ENCODE peak calls at places on chromosomes 4 and X, in four cellular contexts. One of them, this sample, is unnamed. For H3K36me3 and H3K27me3, the result is how much of the 10 kb centered on the place peaks cover.

GRCh38 chrX:118420462-118420861 is 74.6 kb downstream of the WDR44 start:
- DNase-seq in ovary: no peak
- DNase-seq in neuronal stem cell: no peak
- DNase-seq in HCT116: no peak
- DNase-seq in this sample: no peak

GRCh38 chr4:118343501-118343900 is 9.3 kb downstream of the PRSS12 start:
- DNase-seq in HCT116: no peak
- DNase-seq in ovary: no peak
- DNase-seq in neuronal stem cell: no peak
- DNase-seq in this sample: no peak

GRCh38 chr4:70575964-70576363 is 16.1 kb upstream of the AMBN start:
- DNase-seq in ovary: no peak
- DNase-seq in HCT116: no peak
- DNase-seq in neuronal stem cell: no peak
- DNase-seq in this sample: no peak

GRCh38 chr4:119598521-119598920 is 30.1 kb downstream of the PDE5A start:
- DNase-seq in neuronal stem cell: no peak
- DNase-seq in HCT116: no peak
- DNase-seq in ovary: no peak
- DNase-seq in this sample: no peak

GRCh38 chr4:164803702-164804101 is 49.8 kb downstream of the SMIM31 start:
- DNase-seq in HCT116: no peak
- DNase-seq in ovary: no peak
- DNase-seq in neuronal stem cell: no peak
- DNase-seq in this sample: no peak

GRCh38 chr4:84171871-84172270 is 327.2 kb downstream of the NKX6-1 start:
- DNase-seq in ovary: no peak
- DNase-seq in neuronal stem cell: no peak
- DNase-seq in HCT116: no peak
- DNase-seq in this sample: no peak

GRCh38 chr4:97662133-97662532 is 481.1 kb downstream of the STPG2 start:
- DNase-seq in HCT116: no peak
- DNase-seq in neuronal stem cell: no peak
- DNase-seq in ovary: no peak
- DNase-seq in this sample: no peak

GRCh38 chrX:32868524-32868895 is 342.8 kb downstream of the DMD start:
- DNase-seq in ovary: no peak
- DNase-seq in neuronal stem cell: no peak
- DNase-seq in HCT116: no peak
- DNase-seq in this sample: no peak

GRCh38 chrX:45775462-45775861 is 574.8 kb upstream of the DIPK2B start:
- DNase-seq in neuronal stem cell: no peak
- DNase-seq in ovary: no peak
- DNase-seq in HCT116: no peak
- DNase-seq in this sample: no peak

GRCh38 chr4:139129206-139129605 is 47.8 kb downstream of the ELF2 start:
- DNase-seq in HCT116: no peak
- DNase-seq in ovary: no peak
- DNase-seq in neuronal stem cell: no peak
- DNase-seq in this sample: no peak

GRCh38 chr4:153060191-153060590 is 124.1 kb downstream of the FHDC1 start:
- DNase-seq in neuronal stem cell: no peak
- DNase-seq in ovary: no peak
- DNase-seq in HCT116: no peak
- DNase-seq in this sample: no peak

GRCh38 chr4:107721436-107722090 is 1.5 kb upstream of the PAPSS1 start:
- DNase-seq in ovary: peak
- DNase-seq in neuronal stem cell: no peak
- DNase-seq in HCT116: no peak
- DNase-seq in this sample: peak

GRCh38 chr4:109945056-109945455 is 32.4 kb downstream of the EGF start:
- DNase-seq in HCT116: no peak
- DNase-seq in ovary: no peak
- DNase-seq in neuronal stem cell: no peak
- DNase-seq in this sample: no peak

GRCh38 chrX:120791013-120791643 is 84.5 kb downstream of the CT47B1 start:
- DNase-seq in HCT116: peak
- DNase-seq in neuronal stem cell: no peak
- DNase-seq in ovary: peak
- DNase-seq in this sample: no peak

GRCh38 chr4:8191136-8191747 is 7.8 kb upstream of the SH3TC1 start:
- DNase-seq in neuronal stem cell: no peak
- DNase-seq in ovary: peak
- DNase-seq in HCT116: peak
- DNase-seq in this sample: no peak

GRCh38 chr4:3128976-3129375 is 54.5 kb downstream of the HTT start:
- DNase-seq in HCT116: no peak
- DNase-seq in neuronal stem cell: no peak
- DNase-seq in ovary: no peak
- DNase-seq in this sample: no peak

GRCh38 chr4:76663794-76664193 is 228.8 kb downstream of the SHROOM3 start:
- DNase-seq in ovary: no peak
- DNase-seq in neuronal stem cell: no peak
- DNase-seq in HCT116: no peak
- DNase-seq in this sample: no peak

GRCh38 chr4:10113362-10114047 is 3.1 kb downstream of the WDR1 start:
- DNase-seq in neuronal stem cell: no peak
- DNase-seq in ovary: no peak
- DNase-seq in HCT116: no peak
- DNase-seq in this sample: no peak

GRCh38 chr4:44493924-44494323 is 45.3 kb upstream of the KCTD8 start:
- DNase-seq in ovary: no peak
- DNase-seq in HCT116: no peak
- DNase-seq in neuronal stem cell: peak
- DNase-seq in this sample: peak

GRCh38 chrX:42567268-42567667 is 210.7 kb downstream of the PPP1R2C start:
- DNase-seq in HCT116: no peak
- DNase-seq in neuronal stem cell: no peak
- DNase-seq in ovary: no peak
- DNase-seq in this sample: no peak

GRCh38 chrX:109845996-109846395 is 112.9 kb upstream of the ACSL4 start:
- DNase-seq in HCT116: no peak
- DNase-seq in ovary: no peak
- DNase-seq in neuronal stem cell: no peak
- DNase-seq in this sample: no peak

GRCh38 chr4:16290681-16291420 is 64.6 kb upstream of the TAPT1 start:
- DNase-seq in neuronal stem cell: no peak
- DNase-seq in ovary: no peak
- DNase-seq in HCT116: no peak
- DNase-seq in this sample: no peak

GRCh38 chr4:161182913-161183312 is 980.9 kb downstream of the FSTL5 start:
- DNase-seq in ovary: no peak
- DNase-seq in neuronal stem cell: no peak
- DNase-seq in HCT116: no peak
- DNase-seq in this sample: no peak

GRCh38 chr4:177964693-177965168 is 522.5 kb upstream of the AGA start:
- DNase-seq in HCT116: no peak
- DNase-seq in neuronal stem cell: no peak
- DNase-seq in ovary: no peak
- DNase-seq in this sample: no peak

GRCh38 chrX:150635952-150636351 is 57.2 kb upstream of the MTMR1 start:
- DNase-seq in neuronal stem cell: no peak
- DNase-seq in HCT116: no peak
- DNase-seq in ovary: no peak
- DNase-seq in this sample: no peak

GRCh38 chr4:126753592-126753991 is 879.2 kb upstream of the INTU start:
- DNase-seq in ovary: no peak
- DNase-seq in HCT116: no peak
- DNase-seq in neuronal stem cell: no peak
- DNase-seq in this sample: no peak

GRCh38 chrX:40383969-40384368 is 196.8 kb upstream of the ATP6AP2 start:
- DNase-seq in ovary: no peak
- DNase-seq in HCT116: no peak
- DNase-seq in neuronal stem cell: no peak
- DNase-seq in this sample: no peak

GRCh38 chrX:140712413-140713173 is 3.0 kb downstream of the LINC00632 start:
- DNase-seq in neuronal stem cell: peak
- DNase-seq in HCT116: no peak
- DNase-seq in ovary: peak
- DNase-seq in this sample: peak

DNA sequence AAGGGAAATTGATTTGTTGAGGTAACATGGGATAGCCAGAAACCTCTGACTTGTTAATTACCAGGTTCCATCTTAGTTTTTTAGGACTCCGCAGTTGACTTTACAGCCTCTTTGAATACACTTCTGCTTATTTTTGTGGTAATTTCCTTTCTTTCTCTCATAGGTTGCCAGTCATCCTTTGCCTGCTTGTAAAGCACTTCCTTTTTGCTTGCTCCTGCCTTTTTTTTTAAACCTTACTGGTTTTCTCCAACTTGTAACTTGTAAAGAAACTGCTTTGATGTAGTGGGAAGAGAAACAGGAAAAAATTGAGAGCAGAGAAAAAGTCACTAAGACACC is 2.6 kb downstream of the PGK1 start:
- DNase-seq in neuronal stem cell: no peak
- DNase-seq in HCT116: no peak
- DNase-seq in ovary: no peak
- DNase-seq in this sample: no peak
- H3K4me3 ChIP-seq in neuronal stem cell: no peak
- H3K4me3 ChIP-seq in HCT116: peak
- H3K4me3 ChIP-seq in ovary: no peak
- H3K4me3 ChIP-seq in this sample: no peak

DNA sequence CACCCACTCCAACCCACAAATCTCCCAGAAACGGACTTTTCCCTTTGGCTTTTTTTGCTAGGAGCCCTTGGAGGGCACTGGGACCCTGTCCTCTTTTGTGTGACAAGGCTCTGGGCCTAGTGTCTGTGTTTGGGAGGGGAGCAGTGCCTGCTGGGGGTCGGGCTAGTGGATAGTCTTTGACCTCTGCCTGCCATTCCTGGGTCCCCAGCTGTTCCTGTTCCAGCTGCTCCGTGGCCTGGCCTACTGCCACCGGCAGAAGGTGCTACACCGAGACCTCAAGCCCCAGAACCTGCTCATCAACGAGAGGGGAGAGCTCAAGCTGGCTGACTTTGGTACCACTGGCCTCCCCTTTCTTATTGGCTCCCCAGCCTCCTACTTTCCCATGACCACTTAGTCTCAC is 6.7 kb upstream of the USP11 start:
- DNase-seq in ovary: peak
- DNase-seq in neuronal stem cell: no peak
- DNase-seq in HCT116: no peak
- DNase-seq in this sample: no peak
- H3K36me3 ChIP-seq in ovary: under half
- H3K36me3 ChIP-seq in neuronal stem cell: half or more
- H3K36me3 ChIP-seq in HCT116: under half
- H3K36me3 ChIP-seq in this sample: under half

GRCh38 chr4:1564535-1565375 is 119.4 kb downstream of the FAM53A start:
- DNase-seq in ovary: no peak
- DNase-seq in neuronal stem cell: no peak
- DNase-seq in HCT116: no peak
- DNase-seq in this sample: no peak
- H3K27me3 ChIP-seq in ovary: under half
- H3K27me3 ChIP-seq in neuronal stem cell: under half
- H3K27me3 ChIP-seq in HCT116: under half
- H3K27me3 ChIP-seq in this sample: under half

DNA sequence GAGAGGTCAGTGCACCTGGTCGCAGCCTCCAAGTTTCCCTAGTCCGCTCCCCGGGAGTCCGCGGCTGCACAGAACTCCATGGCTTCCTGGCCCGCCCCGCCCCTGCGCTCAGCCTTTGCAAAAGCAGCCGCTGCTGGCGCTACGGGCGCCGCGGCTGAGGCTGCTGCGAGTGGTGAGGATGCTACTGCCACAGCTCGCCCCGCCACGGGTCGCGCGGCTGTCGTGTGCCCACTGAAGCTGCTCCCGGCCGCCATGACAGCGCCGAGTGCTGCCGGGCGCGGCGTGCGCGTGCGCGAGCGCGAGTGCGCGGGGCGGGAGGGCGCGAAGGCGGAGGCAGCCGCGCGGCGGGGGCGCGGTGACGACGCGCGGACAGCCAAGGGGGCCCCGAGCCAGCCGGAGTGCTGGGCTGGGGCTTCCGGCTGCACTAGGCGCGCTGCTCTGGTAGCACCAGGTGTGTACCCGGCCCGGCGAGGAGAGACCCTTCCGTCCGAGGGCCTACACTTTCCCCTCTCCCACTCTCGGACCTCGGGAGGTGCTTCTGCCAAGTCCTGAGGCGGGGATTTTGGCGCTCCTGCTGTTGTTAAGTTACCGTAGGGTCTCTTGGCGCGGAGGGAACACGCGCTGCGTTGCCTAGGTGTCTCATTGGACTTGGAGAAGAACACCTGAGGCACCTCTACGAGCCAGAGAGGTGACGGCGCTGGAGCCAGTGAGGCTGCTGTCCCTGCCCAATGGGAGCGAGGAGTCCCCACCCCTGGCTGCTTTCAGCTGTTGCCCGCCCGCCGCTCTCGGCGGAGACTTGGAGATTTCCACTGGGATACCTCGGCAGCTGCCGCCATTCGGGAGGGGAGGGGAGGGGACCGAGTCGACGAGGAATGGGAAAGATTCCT is 617 bp upstream of the LRBA start:
- DNase-seq in HCT116: peak
- DNase-seq in ovary: peak
- DNase-seq in neuronal stem cell: peak
- DNase-seq in this sample: peak
- H3K4me3 ChIP-seq in HCT116: peak
- H3K4me3 ChIP-seq in ovary: peak
- H3K4me3 ChIP-seq in neuronal stem cell: peak
- H3K4me3 ChIP-seq in this sample: peak

DNA sequence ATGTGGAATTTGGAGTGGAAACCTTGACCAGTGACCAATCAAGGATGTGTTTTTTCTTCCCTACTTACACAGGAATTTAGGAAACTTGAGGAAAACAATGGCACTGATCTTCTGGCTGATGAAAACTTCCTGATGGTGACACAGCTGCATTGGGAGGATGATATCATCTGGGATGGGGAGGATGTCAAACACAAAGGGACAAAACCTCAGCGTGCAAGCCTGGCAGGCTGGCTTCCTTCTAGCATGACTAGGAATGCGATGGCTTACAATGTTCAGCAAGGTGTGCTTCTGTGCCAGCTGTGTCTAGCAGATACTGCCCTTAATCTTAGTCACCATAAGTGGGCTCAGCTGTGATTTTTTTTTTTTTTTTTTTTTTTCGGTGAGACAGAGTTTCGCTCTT is 12.6 kb downstream of the TAF1 start:
- DNase-seq in HCT116: no peak
- DNase-seq in neuronal stem cell: no peak
- DNase-seq in ovary: no peak
- DNase-seq in this sample: no peak
- H3K36me3 ChIP-seq in HCT116: under half
- H3K36me3 ChIP-seq in neuronal stem cell: half or more
- H3K36me3 ChIP-seq in ovary: under half
- H3K36me3 ChIP-seq in this sample: under half